ENCODE peak calls at places on chromosomes 13 and 19, in five cellular contexts. B is A549, P is GM12878, S is K562, O is HCT116. Q is an unnamed sample.

GRCh38 chr13:46172531-46172991 is 9.4 kb downstream of the LCP1 start:
- DNase-seq in B (no peak), P (no peak), S (no peak), O (no peak), Q (no peak)

GRCh38 chr13:26529441-26529840 is 28.0 kb upstream of the WASF3 start:
- DNase-seq in B (no peak), P (no peak), S (peak), O (no peak), Q (peak)

GRCh38 chr13:100128838-100129237 is 39.9 kb downstream of the PCCA start:
- DNase-seq in B (no peak), P (no peak), S (no peak), O (no peak), Q (peak)

GRCh38 chr19:39740395-39740794 is 2.6 kb upstream of the CLC start:
- DNase-seq in B (no peak), P (no peak), S (no peak), O (no peak), Q (no peak)

GRCh38 chr13:110618780-110619179 is 3.4 kb downstream of the NAXD start:
- DNase-seq in B (no peak), P (no peak), S (no peak), O (no peak), Q (no peak)

GRCh38 chr19:10686661-10687517 is 14.3 kb upstream of the QTRT1 start:
- DNase-seq in B (no peak), P (no peak), S (no peak), O (no peak), Q (no peak)

GRCh38 chr13:95546919-95547318 is 5.6 kb upstream of the CLDN10 start:
- DNase-seq in B (no peak), P (no peak), S (no peak), O (no peak), Q (no peak)

GRCh38 chr13:113958373-113958772 is 15.5 kb downstream of the C13orf46 start:
- DNase-seq in B (no peak), P (no peak), S (no peak), O (no peak), Q (no peak)

GRCh38 chr13:51804295-51805172 is 571 bp upstream of the DHRS12 start:
- DNase-seq in B (no peak), P (no peak), S (peak), O (no peak), Q (no peak)

GRCh38 chr13:31996611-31997010 is 35.0 kb upstream of the FRY start:
- DNase-seq in B (no peak), P (no peak), S (no peak), O (no peak), Q (no peak)

GRCh38 chr13:79645569-79645968 is 164.6 kb downstream of the NDFIP2 start:
- DNase-seq in B (no peak), P (no peak), S (no peak), O (no peak), Q (no peak)

GRCh38 chr19:1355258-1355973 is 28.3 kb upstream of the NDUFS7 start:
- DNase-seq in B (no peak), P (no peak), S (peak), O (no peak), Q (no peak)

GRCh38 chr19:43667524-43668405 is 2.2 kb downstream of the PLAUR start:
- DNase-seq in B (no peak), P (no peak), S (peak), O (no peak), Q (no peak)

GRCh38 chr19:40193587-40193849 is 2.3 kb downstream of the MAP3K10 start:
- DNase-seq in B (no peak), P (no peak), S (no peak), O (no peak), Q (no peak)

GRCh38 chr13:46595918-46596315 is 42.9 kb downstream of the LRCH1 start:
- DNase-seq in B (no peak), P (no peak), S (no peak), O (no peak), Q (no peak)

GRCh38 chr13:111153977-111154332 is 38.8 kb downstream of the ARHGEF7 start:
- DNase-seq in B (peak), P (no peak), S (peak), O (no peak), Q (peak)

GRCh38 chr13:77300176-77301141 is 26.4 kb downstream of the MYCBP2 start:
- DNase-seq in B (peak), P (no peak), S (peak), O (no peak), Q (no peak)

GRCh38 chr19:28022506-28022905 is 1190.4 kb downstream of the UQCRFS1 start:
- DNase-seq in B (no peak), P (no peak), S (no peak), O (no peak), Q (no peak)

GRCh38 chr13:87122551-87122950 is 548.6 kb upstream of the SLITRK5 start:
- DNase-seq in B (no peak), P (no peak), S (no peak), O (no peak), Q (no peak)

GRCh38 chr13:113655358-113656014 is 2.5 kb downstream of the ATP4B start:
- DNase-seq in B (no peak), P (no peak), S (no peak), O (no peak), Q (no peak)

GRCh38 chr13:78102121-78102677 is 183.6 kb upstream of the EDNRB start:
- DNase-seq in B (no peak), P (peak), S (no peak), O (no peak), Q (no peak)

GRCh38 chr13:19587635-19588300 is 26.4 kb upstream of the TPTE2 start:
- DNase-seq in B (peak), P (no peak), S (peak), O (peak), Q (peak)

GRCh38 chr13:65914707-65915106 is 1315.4 kb downstream of the PCDH9 start:
- DNase-seq in B (no peak), P (no peak), S (no peak), O (no peak), Q (no peak)

GRCh38 chr19:19650331-19650730 is 6.9 kb upstream of the GMIP start:
- DNase-seq in B (no peak), P (no peak), S (no peak), O (no peak), Q (no peak)

GRCh38 chr13:104206450-104207044 is 1140.3 kb upstream of the SLC10A2 start:
- DNase-seq in B (no peak), P (no peak), S (no peak), O (no peak), Q (no peak)

GRCh38 chr13:98405690-98406344 is 171.1 kb downstream of the STK24 start:
- DNase-seq in B (no peak), P (no peak), S (no peak), O (no peak), Q (peak)

GRCh38 chr13:52195052-52195837 is 35.8 kb upstream of the NEK3 start:
- DNase-seq in B (no peak), P (no peak), S (no peak), O (no peak), Q (no peak)

GRCh38 chr13:30881191-30881651 is 24.9 kb upstream of the MEDAG start:
- DNase-seq in B (no peak), P (no peak), S (no peak), O (no peak), Q (no peak)

GRCh38 chr13:43140985-43141384 is 117.6 kb downstream of the DNAJC15 start:
- DNase-seq in B (no peak), P (no peak), S (no peak), O (no peak), Q (no peak)

GRCh38 chr19:20999731-21000352 is 20.6 kb upstream of the ZNF430 start:
- DNase-seq in B (no peak), P (peak), S (peak), O (no peak), Q (no peak)

GRCh38 chr19:5991244-5991838 is 13.4 kb upstream of the RANBP3 start:
- DNase-seq in B (no peak), P (no peak), S (peak), O (no peak), Q (no peak)

GRCh38 chr13:27375686-27376326 is 48.6 kb upstream of the GTF3A start:
- DNase-seq in B (peak), P (no peak), S (peak), O (peak), Q (peak)

GRCh38 chr13:66313408-66313807 is 916.7 kb downstream of the PCDH9 start:
- DNase-seq in B (no peak), P (no peak), S (no peak), O (no peak), Q (no peak)

GRCh38 chr13:65063753-65064152 is 2166.4 kb downstream of the PCDH9 start:
- DNase-seq in B (no peak), P (no peak), S (no peak), O (no peak), Q (no peak)

GRCh38 chr13:21501709-21502108 is 42.6 kb upstream of the ZDHHC20 start:
- DNase-seq in B (no peak), P (no peak), S (no peak), O (no peak), Q (peak)

GRCh38 chr13:98965325-98965724 is 12.5 kb downstream of the DOCK9 start:
- DNase-seq in B (no peak), P (no peak), S (no peak), O (no peak), Q (no peak)

GRCh38 chr19:4504874-4505569 is 13.3 kb downstream of the PLIN4 start:
- DNase-seq in B (no peak), P (no peak), S (no peak), O (no peak), Q (no peak)
- TF ChIP-seq REST in B (no peak), P (no peak), S (no peak), O (no peak), Q (no peak)

GRCh38 chr13:24038846-24039330 is 121.6 kb upstream of the SPATA13 start:
- DNase-seq in B (no peak), P (no peak), S (no peak), O (no peak), Q (peak)
- H3K27ac ChIP-seq in B (no peak), P (no peak), S (no peak), O (no peak), Q (no peak)

GRCh38 chr19:7475665-7476064 is 13.2 kb downstream of the PEX11G start:
- DNase-seq in B (no peak), P (no peak), S (no peak), O (no peak), Q (no peak)
- TF ChIP-seq CEBPB in B (no peak), P (no peak), S (no peak), O (no peak), Q (no peak)

GRCh38 chr19:49976496-49976895 is 15.5 kb upstream of the SIGLEC11 start:
- DNase-seq in B (no peak), P (no peak), S (no peak), O (no peak), Q (no peak)

GRCh38 chr19:49973987-49974386 is 13.0 kb upstream of the SIGLEC11 start:
- DNase-seq in B (no peak), P (no peak), S (no peak), O (no peak), Q (no peak)

GRCh38 chr19:49968279-49968922 is 7.4 kb upstream of the SIGLEC11 start:
- DNase-seq in B (no peak), P (no peak), S (no peak), O (no peak), Q (no peak)

GRCh38 chr19:49975051-49975450 is 14.1 kb upstream of the SIGLEC11 start:
- DNase-seq in B (no peak), P (no peak), S (no peak), O (no peak), Q (no peak)

DNA sequence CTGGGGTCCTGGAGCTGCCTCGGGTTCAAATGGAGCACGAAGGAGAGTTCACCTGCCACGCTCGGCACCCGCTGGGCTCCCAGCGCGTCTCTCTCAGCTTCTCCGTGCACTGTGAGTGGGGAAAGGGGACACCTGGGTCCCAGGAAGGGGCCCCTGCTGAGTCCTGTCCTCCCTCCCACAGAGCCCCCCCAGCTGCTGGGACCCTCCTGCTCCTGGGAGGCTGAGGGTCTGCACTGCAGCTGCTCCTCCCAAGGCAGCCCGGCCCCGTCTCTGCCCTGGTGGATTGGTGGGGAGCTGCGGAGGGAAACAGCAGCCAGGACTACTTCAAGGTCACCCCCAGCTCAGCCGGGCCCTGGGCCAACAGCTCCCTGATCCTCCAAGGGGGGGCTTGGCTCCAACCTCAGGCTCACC is 11.0 kb upstream of the SIGLEC11 start:
- DNase-seq in B (no peak), P (no peak), S (no peak), O (no peak), Q (no peak)
- TF ChIP-seq REST in B (no peak), P (no peak), S (no peak), O (no peak), Q (no peak)

GRCh38 chr13:48562296-48563066 is 29.6 kb upstream of the RCBTB2 start:
- DNase-seq in B (no peak), P (peak), S (peak), O (no peak), Q (no peak)

GRCh38 chr13:48559638-48560320 is 26.9 kb upstream of the RCBTB2 start:
- DNase-seq in B (no peak), P (no peak), S (peak), O (no peak), Q (no peak)

GRCh38 chr13:48563611-48564010 is 30.7 kb upstream of the RCBTB2 start:
- DNase-seq in B (no peak), P (no peak), S (no peak), O (no peak), Q (no peak)

GRCh38 chr13:48561461-48562224 is 28.8 kb upstream of the RCBTB2 start:
- DNase-seq in B (no peak), P (no peak), S (no peak), O (no peak), Q (no peak)

DNA sequence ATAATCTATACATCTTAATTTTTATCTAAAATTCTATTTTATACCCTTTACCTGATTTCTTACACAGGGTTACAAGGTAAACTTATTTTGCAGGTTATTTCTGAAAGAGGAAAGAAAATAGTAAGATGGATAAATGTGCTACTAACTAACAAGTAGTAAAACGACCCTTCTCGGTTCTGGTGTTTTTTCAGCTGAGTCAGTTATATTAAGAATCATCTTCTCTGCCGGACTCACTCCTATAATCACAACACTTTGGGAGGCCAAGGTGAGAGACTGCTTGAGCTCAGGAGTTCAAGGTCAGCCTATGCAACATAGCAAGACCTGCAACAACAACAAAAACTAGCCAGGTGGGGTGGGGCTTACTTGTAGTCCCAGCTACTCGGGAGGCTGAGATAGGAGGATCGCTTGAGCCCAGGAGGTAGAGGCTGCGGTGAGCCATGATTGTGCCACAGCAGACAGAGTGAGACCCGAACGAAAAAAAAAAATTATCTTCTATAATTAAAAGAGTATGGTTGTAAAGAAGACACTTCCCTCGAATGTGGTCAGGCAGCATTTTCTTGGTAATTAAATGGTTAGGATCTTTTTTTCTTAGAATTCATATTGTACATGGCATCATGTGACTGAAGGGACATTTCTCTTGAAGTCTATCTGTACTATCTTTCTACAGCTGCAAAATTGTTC is 27.9 kb upstream of the RCBTB2 start:
- DNase-seq in B (no peak), P (no peak), S (no peak), O (no peak), Q (no peak)
- H3K27ac ChIP-seq in B (no peak), P (peak), S (no peak), O (no peak), Q (no peak)